ENCODE peak calls at places on chromosomes 13 and 19, in ten cellular contexts. I is CD8-positive, alpha-beta T cell; Q is choroid plexus epithelial cell; S is activated gamma-delta T cell treated with anti-CD3 and anti-CD28 coated beads, Interleukin-2, amount 50 U/mL, for 16 hours; K is astrocyte of the spinal cord; G is A549; P is stimulated activated naive CD8-positive, alpha-beta T cell treated with anti-CD3 and anti-CD28 coated beads, Interleukin-15, Interleukin-2, amounts not matched to agents 100 U/mL and 50 U/mL, for 24 hours; L is thoracic aorta; E is ELR; M is NCI-H774. V is an unnamed sample.

GRCh38 chr13:99432637-99433542 is 68.4 kb upstream of the TM9SF2 start:
- DNase-seq in I (peak; percentile 75), Q (peak; percentile 79), S (peak; percentile 74), K (peak; percentile 42), G (peak; percentile 61), P (peak; percentile 93), L (no peak), E (peak; percentile 89), M (no peak), V (peak; percentile 84)

GRCh38 chr13:99124695-99125334 is 75.8 kb upstream of the UBAC2 start:
- DNase-seq in I (no peak), Q (peak; percentile 78), S (no peak), K (peak; percentile 74), G (peak; percentile 40), P (no peak), L (no peak), E (peak; percentile 84), M (no peak), V (no peak)

GRCh38 chr19:40598121-40598917 is 2.9 kb upstream of the LTBP4 start:
- DNase-seq in I (peak; percentile 90), Q (peak; percentile 87), S (peak; percentile 76), K (peak; percentile 90), G (peak; percentile 97), P (peak; percentile 93), L (peak; percentile 69), E (peak; percentile 90), M (peak; percentile 56), V (peak; percentile 93)

GRCh38 chr19:37362733-37363132 is 8.2 kb upstream of the ZNF527 start:
- DNase-seq in I (no peak), Q (peak; percentile 37), S (no peak), K (no peak), G (peak; percentile 62), P (no peak), L (no peak), E (peak; percentile 33), M (no peak), V (no peak)

GRCh38 chr13:113990321-113990837 is 16.5 kb upstream of the C13orf46 start:
- DNase-seq in I (no peak), Q (no peak), S (no peak), K (no peak), G (no peak), P (no peak), L (peak; percentile 1), E (no peak), M (no peak), V (no peak)

GRCh38 chr13:72097568-72097967 is 230.6 kb upstream of the DACH1 start:
- DNase-seq in I (no peak), Q (no peak), S (no peak), K (no peak), G (no peak), P (no peak), L (no peak), E (no peak), M (no peak), V (no peak)

GRCh38 chr19:19475845-19476828 is 39.2 kb downstream of the TSSK6 start:
- DNase-seq in I (no peak), Q (peak; percentile 61), S (no peak), K (peak; percentile 35), G (peak; percentile 44), P (no peak), L (no peak), E (peak; percentile 52), M (no peak), V (no peak)

GRCh38 chr13:43865892-43866291 is 13.6 kb downstream of the CCDC122 start:
- DNase-seq in I (no peak), Q (peak; percentile 36), S (no peak), K (peak; percentile 17), G (peak; percentile 35), P (no peak), L (no peak), E (peak; percentile 84), M (no peak), V (no peak)

GRCh38 chr13:85436029-85436428 is 363.2 kb downstream of the SLITRK6 start:
- DNase-seq in I (no peak), Q (no peak), S (no peak), K (no peak), G (no peak), P (no peak), L (no peak), E (no peak), M (no peak), V (no peak)